ENCODE peak calls at places on chromosome X, in six cellular contexts. F is IMR-90, Q is mesenchymal stem cell, L is H1, U is neuronal stem cell, Z is trophoblast cell. V is an unnamed sample.

GRCh38 chrX:47218920-47219815 is 687 bp downstream of the CDK16 start:
- DNase-seq in F (no peak), Z (no peak), U (no peak), L (no peak), Q (no peak), V (peak)

GRCh38 chrX:68895339-68896250 is 66.8 kb downstream of the EFNB1 start:
- DNase-seq in L (no peak), F (peak), Z (no peak), Q (peak), U (no peak), V (no peak)

GRCh38 chrX:11893933-11894710 is 136.1 kb downstream of the MSL3 start:
- DNase-seq in U (no peak), L (no peak), Z (no peak), F (no peak), Q (no peak), V (no peak)

GRCh38 chrX:75963774-75964173 is 178.7 kb upstream of the MAGEE2 start:
- DNase-seq in F (no peak), Z (peak), L (no peak), U (no peak), Q (no peak), V (no peak)

GRCh38 chrX:56733459-56734046 is 4.5 kb downstream of the NBDY start:
- DNase-seq in L (no peak), F (peak), U (no peak), Q (peak), Z (peak), V (no peak)

GRCh38 chrX:20274121-20274520 is 7.4 kb upstream of the RPS6KA3 start:
- DNase-seq in Z (no peak), F (no peak), Q (no peak), L (no peak), U (no peak), V (no peak)

GRCh38 chrX:114959729-114960128 is 57.7 kb downstream of the IL13RA2 start:
- DNase-seq in F (peak), Z (peak), Q (peak), U (no peak), L (no peak), V (no peak)

GRCh38 chrX:22666441-22666840 is 333.3 kb upstream of the DDX53 start:
- DNase-seq in F (peak), Q (peak), Z (peak), L (no peak), U (no peak), V (peak)

GRCh38 chrX:110944323-110944761 is 148.7 kb upstream of the CHRDL1 start:
- DNase-seq in U (peak), Q (no peak), F (no peak), L (no peak), Z (no peak), V (peak)

GRCh38 chrX:39096599-39096998 is 295.3 kb downstream of the MID1IP1 start:
- DNase-seq in Z (no peak), Q (no peak), L (no peak), F (no peak), U (no peak), V (no peak)

GRCh38 chrX:153408221-153408721 is 3.0 kb upstream of the ZFP92 start:
- DNase-seq in Z (no peak), Q (no peak), L (no peak), U (no peak), F (no peak), V (no peak)

GRCh38 chrX:50877310-50877709 is 33.2 kb upstream of the BMP15 start:
- DNase-seq in Q (no peak), Z (peak), F (no peak), U (no peak), L (no peak), V (no peak)

GRCh38 chrX:48831136-48831908 is 4.1 kb downstream of the PCSK1N start:
- DNase-seq in Q (no peak), Z (no peak), L (no peak), F (no peak), U (no peak), V (no peak)

GRCh38 chrX:39654183-39654925 is 443.4 kb downstream of the BCOR start:
- DNase-seq in Q (no peak), F (no peak), L (no peak), U (no peak), Z (no peak), V (peak)

GRCh38 chrX:109959356-109959871 is 43.5 kb upstream of the TMEM164 start:
- DNase-seq in U (no peak), F (no peak), Q (no peak), Z (no peak), L (no peak), V (no peak)

GRCh38 chrX:10296581-10296980 is 139.8 kb downstream of the CLCN4 start:
- DNase-seq in L (no peak), F (peak), Q (peak), U (no peak), Z (no peak), V (no peak)

GRCh38 chrX:51361251-51361650 is 28.6 kb downstream of the NUDT10 start:
- DNase-seq in Q (no peak), Z (no peak), L (no peak), F (no peak), U (no peak), V (peak)

GRCh38 chrX:49209434-49210251 is 9.7 kb upstream of the SYP start:
- DNase-seq in U (no peak), Q (no peak), L (no peak), F (no peak), Z (no peak), V (peak)

GRCh38 chrX:49879656-49880277 is 483 bp downstream of the USP27X start:
- DNase-seq in U (no peak), L (no peak), Z (no peak), Q (peak), F (peak), V (no peak)

GRCh38 chrX:129714581-129714980 is 24.2 kb upstream of the XPNPEP2 start:
- DNase-seq in Z (no peak), Q (no peak), L (no peak), F (no peak), U (no peak), V (peak)

GRCh38 chrX:101956556-101956955 is 24.7 kb upstream of the ZMAT1 start:
- DNase-seq in F (no peak), U (no peak), Z (no peak), L (no peak), Q (no peak), V (no peak)
- H4K91ac ChIP-seq in F (no peak), U (no peak), Z (no peak), L (no peak), Q (no peak), V (no peak)

GRCh38 chrX:1555370-1555769 is 18.4 kb upstream of the P2RY8 start:
- DNase-seq in Z (no peak), U (no peak), L (no peak), Q (no peak), F (no peak), V (no peak)
- H4K91ac ChIP-seq in Z (no peak), U (no peak), L (no peak), Q (no peak), F (no peak), V (no peak)

DNA sequence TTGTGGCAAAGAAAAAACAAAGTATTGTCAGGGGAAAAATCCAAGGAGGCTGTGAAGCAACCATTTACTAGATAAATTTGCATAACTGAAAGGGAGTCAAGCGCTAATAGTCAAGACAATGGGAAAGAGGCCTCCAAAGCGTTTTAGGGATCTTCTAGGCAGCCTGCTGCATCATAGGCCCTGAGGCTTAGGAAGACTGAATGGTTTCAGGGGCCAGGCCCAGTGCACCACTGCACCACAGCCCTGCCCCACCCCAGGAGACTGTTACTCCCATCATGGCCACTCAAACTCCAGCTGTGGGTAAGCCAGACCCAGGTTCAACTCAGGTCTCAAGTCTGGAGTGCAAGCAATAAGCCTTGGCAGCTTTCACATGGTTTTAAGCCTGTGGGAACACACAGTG is 362.9 kb downstream of the SH3BGRL start:
- DNase-seq in U (no peak), Z (no peak), L (peak), Q (no peak), F (no peak), V (no peak)
- H4K91ac ChIP-seq in U (no peak), Z (no peak), L (no peak), Q (no peak), F (no peak), V (no peak)

GRCh38 chrX:13689519-13690211 is 737 bp downstream of the RAB9A start:
- DNase-seq in Q (peak), L (no peak), F (peak), U (no peak), Z (peak), V (no peak)
- H4K91ac ChIP-seq in Q (no peak), L (peak), F (peak), U (no peak), Z (peak), V (no peak)